ENCODE peak calls at places on chromosomes 7 and 10, in nine cellular contexts. D is cardiac muscle cell, S is cardiac fibroblast, A is left ventricle myocardium inferior, M is right lobe of liver, F is GM12865, P is AG04450, H is fibroblast of lung, Y is AG09309. W is an unnamed sample.

GRCh38 chr7:2355079-2356008 is 717 bp downstream of the EIF3B start:
- DNase-seq in D (peak; percentile 23), S (no peak), A (no peak), M (peak; percentile 39), F (peak; percentile 28), P (no peak), H (no peak), Y (no peak), W (no peak)

GRCh38 chr10:27482984-27483956 is 20.8 kb upstream of the RAB18 start:
- DNase-seq in D (no peak), S (no peak), A (no peak), M (no peak), F (no peak), P (no peak), H (peak; percentile 30), Y (no peak), W (peak; percentile 4)

GRCh38 chr10:21505711-21506278 is 19.7 kb downstream of the SKIDA1 start:
- DNase-seq in D (peak; percentile 76), S (no peak), A (no peak), M (no peak), F (no peak), P (no peak), H (no peak), Y (no peak), W (no peak)

GRCh38 chr10:7436490-7437100 is 25.8 kb upstream of the SFMBT2 start:
- DNase-seq in D (no peak), S (no peak), A (no peak), M (no peak), F (peak; percentile 17), P (no peak), H (no peak), Y (no peak), W (no peak)

GRCh38 chr7:34748244-34749039 is 90.4 kb downstream of the NPSR1 start:
- DNase-seq in D (no peak), S (peak; percentile 67), A (peak; percentile 81), M (peak; percentile 90), F (no peak), P (no peak), H (peak; percentile 71), Y (peak; percentile 5), W (peak; percentile 71)

GRCh38 chr10:24952146-24952700 is at the start of gene PRTFDC1:
- DNase-seq in D (no peak), S (peak; percentile 50), A (peak; percentile 56), M (peak; percentile 57), F (peak; percentile 21), P (no peak), H (peak; percentile 38), Y (no peak), W (no peak)

GRCh38 chr10:5500910-5501309 is 1.5 kb upstream of the CALML5 start:
- DNase-seq in D (no peak), S (no peak), A (no peak), M (no peak), F (no peak), P (no peak), H (no peak), Y (no peak), W (no peak)

GRCh38 chr7:66043681-66044497 is 31.7 kb upstream of the ASL start:
- DNase-seq in D (peak; percentile 52), S (peak; percentile 36), A (peak; percentile 51), M (peak; percentile 72), F (peak; percentile 19), P (no peak), H (peak; percentile 41), Y (no peak), W (no peak)

GRCh38 chr7:158722574-158723237 is 18.1 kb upstream of the NCAPG2 start:
- DNase-seq in D (no peak), S (no peak), A (no peak), M (no peak), F (no peak), P (no peak), H (no peak), Y (no peak), W (no peak)

GRCh38 chr10:6748981-6749630 is 169.0 kb upstream of the PRKCQ start:
- DNase-seq in D (no peak), S (peak; percentile 32), A (no peak), M (no peak), F (no peak), P (no peak), H (peak; percentile 91), Y (no peak), W (peak; percentile 67)

GRCh38 chr7:75987805-75988630 is 6.4 kb downstream of the TMEM120A start:
- DNase-seq in D (no peak), S (no peak), A (no peak), M (no peak), F (no peak), P (no peak), H (no peak), Y (no peak), W (no peak)

GRCh38 chr7:44079221-44080021 is 2.9 kb downstream of the POLM start:
- DNase-seq in D (no peak), S (no peak), A (no peak), M (no peak), F (no peak), P (no peak), H (no peak), Y (no peak), W (no peak)

GRCh38 chr7:42197391-42197790 is 39.6 kb downstream of the GLI3 start:
- DNase-seq in D (no peak), S (no peak), A (no peak), M (no peak), F (no peak), P (no peak), H (peak; percentile 82), Y (peak; percentile 78), W (peak; percentile 73)

GRCh38 chr10:118823256-118823907 is 68.6 kb upstream of the CACUL1 start:
- DNase-seq in D (no peak), S (no peak), A (no peak), M (no peak), F (no peak), P (no peak), H (no peak), Y (no peak), W (no peak)

GRCh38 chr10:35640951-35641429 is 1.1 kb downstream of the FZD8 start:
- DNase-seq in D (peak; percentile 83), S (peak; percentile 88), A (peak; percentile 63), M (peak; percentile 73), F (peak; percentile 87), P (peak; percentile 72), H (peak; percentile 87), Y (peak; percentile 67), W (peak; percentile 86)

GRCh38 chr10:102382871-102383270 is 12.6 kb upstream of the NFKB2 start:
- DNase-seq in D (no peak), S (no peak), A (no peak), M (no peak), F (no peak), P (no peak), H (no peak), Y (no peak), W (no peak)

GRCh38 chr10:102381983-102382382 is 13.5 kb upstream of the NFKB2 start:
- DNase-seq in D (no peak), S (no peak), A (no peak), M (no peak), F (no peak), P (no peak), H (no peak), Y (no peak), W (no peak)

GRCh38 chr10:102384606-102385429 is 10.7 kb upstream of the NFKB2 start:
- DNase-seq in D (peak; percentile 49), S (peak; percentile 83), A (no peak), M (no peak), F (no peak), P (no peak), H (no peak), Y (no peak), W (no peak)

GRCh38 chr10:102379383-102379782 is 16.1 kb upstream of the NFKB2 start:
- DNase-seq in D (no peak), S (no peak), A (no peak), M (no peak), F (no peak), P (no peak), H (no peak), Y (no peak), W (no peak)

DNA sequence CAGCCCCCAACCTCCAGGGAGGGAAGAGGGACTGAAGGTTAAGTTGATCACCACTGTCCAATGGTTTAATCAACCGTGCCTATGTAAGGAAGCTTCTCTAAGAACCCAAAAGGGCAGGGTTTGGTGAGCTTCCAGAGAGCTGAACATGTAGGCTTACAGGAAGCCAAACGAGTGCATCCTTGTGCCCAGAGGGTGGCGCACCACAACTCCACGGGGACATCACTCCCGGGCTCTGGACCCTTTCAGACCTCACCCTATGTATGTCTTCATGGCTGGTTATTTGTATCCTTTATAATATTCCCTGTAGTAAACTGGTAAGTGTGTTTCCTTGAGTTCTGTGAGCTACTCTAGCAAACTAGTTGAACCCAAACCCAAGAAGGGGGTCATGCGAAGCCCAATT is 11.5 kb upstream of the NFKB2 start:
- DNase-seq in D (peak; percentile 43), S (peak; percentile 34), A (no peak), M (no peak), F (no peak), P (no peak), H (no peak), Y (no peak), W (no peak)
- TF ChIP-seq CTCF in D (peak; percentile 33), S (peak; percentile 22), A (no peak), M (no peak), F (peak; percentile 6), P (peak; percentile 27), H (peak; percentile 31), Y (no peak), W (peak; percentile 33)

DNA sequence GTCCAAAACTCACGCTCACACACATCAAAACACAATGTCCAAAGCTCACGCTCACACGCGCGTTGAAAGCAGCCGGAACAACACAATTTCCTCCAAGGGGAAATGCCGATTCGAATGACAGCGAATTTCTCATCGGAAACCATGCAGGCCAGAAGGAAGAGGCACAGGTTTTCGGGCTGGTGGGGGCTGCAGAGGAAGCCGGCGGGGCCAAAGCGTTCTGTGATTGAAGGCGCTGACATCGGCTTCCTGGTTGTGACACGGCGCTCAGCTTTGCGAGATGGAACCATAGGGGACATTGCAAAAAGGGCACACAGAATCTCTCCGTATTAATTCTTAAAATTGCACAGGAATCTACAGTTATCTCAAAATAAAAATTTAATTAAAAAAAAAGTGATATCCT is 61.3 kb downstream of the FOXL3 start:
- DNase-seq in D (no peak), S (no peak), A (no peak), M (no peak), F (no peak), P (no peak), H (no peak), Y (no peak), W (no peak)
- H3K4me3 ChIP-seq in D (no peak overlapping the region), S (no peak overlapping the region), A (no peak overlapping the region), M (no peak overlapping the region), F (no peak overlapping the region), P (no peak overlapping the region), H (no peak overlapping the region), Y (no peak overlapping the region), W (no peak overlapping the region)

GRCh38 chr7:101814081-101814995 is 3.1 kb upstream of the CUX1 start:
- DNase-seq in D (peak; percentile 86), S (peak; percentile 49), A (peak; percentile 51), M (peak; percentile 74), F (peak; percentile 76), P (no peak), H (peak; percentile 33), Y (no peak), W (peak; percentile 50)
- TF ChIP-seq CTCF in D (peak; percentile 34), S (no peak), A (peak; percentile 73), M (peak; percentile 60), F (peak; percentile 52), P (peak; percentile 26), H (no peak), Y (peak; percentile 23), W (peak; percentile 31)

DNA sequence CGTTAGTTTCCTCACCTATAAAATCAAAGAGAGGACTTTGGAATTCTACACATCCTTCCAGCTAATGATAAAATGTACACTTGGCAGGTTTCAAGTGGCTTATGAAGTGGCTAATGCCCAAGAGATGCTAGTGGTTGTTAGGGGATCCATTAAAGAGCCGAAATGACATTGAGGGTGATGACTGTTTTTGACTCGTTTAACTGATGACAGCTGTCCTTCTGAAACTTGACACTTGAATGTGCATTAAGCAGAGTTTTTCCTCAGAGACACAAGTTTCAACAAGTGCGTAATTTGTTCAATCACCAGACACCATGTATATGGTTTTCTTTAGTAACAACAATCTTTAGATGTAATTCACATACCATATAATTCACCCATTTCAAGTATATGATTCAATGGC is 1.6 kb upstream of the PRF1 start:
- DNase-seq in D (no peak), S (no peak), A (no peak), M (no peak), F (no peak), P (no peak), H (no peak), Y (no peak), W (no peak)
- H3K4me3 ChIP-seq in D (no peak overlapping the region), S (no peak overlapping the region), A (no peak overlapping the region), M (no peak overlapping the region), F (no peak overlapping the region), P (no peak overlapping the region), H (no peak overlapping the region), Y (no peak overlapping the region), W (no peak overlapping the region)